ENCODE peak calls at places on chromosomes 12 and 14, in five cellular contexts. One of them, this sample, is unnamed.
A peak's percentile ranks its signal among the peaks of the same experiment; 100 is the strongest.

GRCh38 chr14:53285806-53286205 is 132.7 kb upstream of the DDHD1 start:
- DNase-seq in prostate gland: no peak
- DNase-seq in stomach: no peak
- DNase-seq in ovary: no peak
- DNase-seq in tibial nerve: no peak
- DNase-seq in this sample: no peak

GRCh38 chr12:112344220-112344619 is 38.0 kb downstream of the HECTD4 start:
- DNase-seq in prostate gland: no peak
- DNase-seq in stomach: no peak
- DNase-seq in ovary: no peak
- DNase-seq in tibial nerve: no peak
- DNase-seq in this sample: no peak

GRCh38 chr12:3672113-3672509 is 80.8 kb downstream of the CRACR2A start:
- DNase-seq in prostate gland: no peak
- DNase-seq in stomach: no peak
- DNase-seq in ovary: no peak
- DNase-seq in tibial nerve: no peak
- DNase-seq in this sample: no peak

GRCh38 chr12:10320643-10321042 is 13.0 kb downstream of the KLRD1 start:
- DNase-seq in prostate gland: no peak
- DNase-seq in stomach: no peak
- DNase-seq in ovary: no peak
- DNase-seq in tibial nerve: no peak
- DNase-seq in this sample: no peak

GRCh38 chr14:24816011-24816928 is 182.3 kb upstream of the GZMB start:
- DNase-seq in prostate gland: no peak
- DNase-seq in stomach: peak; percentile 47
- DNase-seq in ovary: no peak
- DNase-seq in tibial nerve: no peak
- DNase-seq in this sample: peak; percentile 37

GRCh38 chr14:98172243-98172778 is 1099.7 kb downstream of the BCL11B start:
- DNase-seq in prostate gland: no peak
- DNase-seq in stomach: no peak
- DNase-seq in ovary: no peak
- DNase-seq in tibial nerve: no peak
- DNase-seq in this sample: no peak

GRCh38 chr12:123070267-123071081 is 80.4 kb downstream of the PITPNM2 start:
- DNase-seq in prostate gland: no peak
- DNase-seq in stomach: no peak
- DNase-seq in ovary: no peak
- DNase-seq in tibial nerve: no peak
- DNase-seq in this sample: no peak

GRCh38 chr12:124812356-124812755 is 51.3 kb downstream of the SCARB1 start:
- DNase-seq in prostate gland: no peak
- DNase-seq in stomach: no peak
- DNase-seq in ovary: no peak
- DNase-seq in tibial nerve: no peak
- DNase-seq in this sample: no peak

GRCh38 chr14:90091393-90091792 is 29.6 kb downstream of the KCNK13 start:
- DNase-seq in prostate gland: no peak
- DNase-seq in stomach: no peak
- DNase-seq in ovary: no peak
- DNase-seq in tibial nerve: no peak
- DNase-seq in this sample: peak; percentile 20

GRCh38 chr12:19388131-19388549 is 51.2 kb upstream of the AEBP2 start:
- DNase-seq in prostate gland: no peak
- DNase-seq in stomach: no peak
- DNase-seq in ovary: no peak
- DNase-seq in tibial nerve: no peak
- DNase-seq in this sample: peak; percentile 39

GRCh38 chr14:36067428-36068187 is 108.9 kb downstream of the PTCSC3 start:
- DNase-seq in prostate gland: no peak
- DNase-seq in stomach: no peak
- DNase-seq in ovary: no peak
- DNase-seq in tibial nerve: no peak
- DNase-seq in this sample: no peak

DNA sequence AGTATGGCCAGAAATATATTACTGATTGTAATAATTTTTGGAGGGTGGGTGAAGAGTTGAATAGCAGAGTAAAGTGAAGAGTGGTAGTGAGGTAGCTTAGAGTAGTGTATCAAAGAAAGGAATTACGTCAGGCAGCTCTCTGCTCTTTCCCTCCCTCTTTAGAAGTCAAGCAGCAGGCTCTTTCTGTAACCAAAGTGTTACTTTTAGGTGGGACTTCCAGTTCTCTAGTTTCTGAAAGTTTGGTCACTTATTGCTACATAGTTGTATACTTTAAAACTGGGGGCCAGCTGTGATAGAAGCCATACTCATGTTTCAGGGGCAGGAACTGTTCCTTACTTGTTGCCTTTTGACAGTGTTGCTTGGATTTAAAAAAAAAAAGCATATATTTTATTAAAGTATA is 30.6 kb downstream of the ATF7IP start:
- DNase-seq in prostate gland: no peak
- DNase-seq in stomach: no peak
- DNase-seq in ovary: no peak
- DNase-seq in tibial nerve: no peak
- DNase-seq in this sample: peak; percentile 28
- TF ChIP-seq POLR2A in prostate gland: no peak
- TF ChIP-seq POLR2A in stomach: no peak
- TF ChIP-seq POLR2A in ovary: no peak
- TF ChIP-seq POLR2A in tibial nerve: no peak
- TF ChIP-seq POLR2A in this sample: no peak

DNA sequence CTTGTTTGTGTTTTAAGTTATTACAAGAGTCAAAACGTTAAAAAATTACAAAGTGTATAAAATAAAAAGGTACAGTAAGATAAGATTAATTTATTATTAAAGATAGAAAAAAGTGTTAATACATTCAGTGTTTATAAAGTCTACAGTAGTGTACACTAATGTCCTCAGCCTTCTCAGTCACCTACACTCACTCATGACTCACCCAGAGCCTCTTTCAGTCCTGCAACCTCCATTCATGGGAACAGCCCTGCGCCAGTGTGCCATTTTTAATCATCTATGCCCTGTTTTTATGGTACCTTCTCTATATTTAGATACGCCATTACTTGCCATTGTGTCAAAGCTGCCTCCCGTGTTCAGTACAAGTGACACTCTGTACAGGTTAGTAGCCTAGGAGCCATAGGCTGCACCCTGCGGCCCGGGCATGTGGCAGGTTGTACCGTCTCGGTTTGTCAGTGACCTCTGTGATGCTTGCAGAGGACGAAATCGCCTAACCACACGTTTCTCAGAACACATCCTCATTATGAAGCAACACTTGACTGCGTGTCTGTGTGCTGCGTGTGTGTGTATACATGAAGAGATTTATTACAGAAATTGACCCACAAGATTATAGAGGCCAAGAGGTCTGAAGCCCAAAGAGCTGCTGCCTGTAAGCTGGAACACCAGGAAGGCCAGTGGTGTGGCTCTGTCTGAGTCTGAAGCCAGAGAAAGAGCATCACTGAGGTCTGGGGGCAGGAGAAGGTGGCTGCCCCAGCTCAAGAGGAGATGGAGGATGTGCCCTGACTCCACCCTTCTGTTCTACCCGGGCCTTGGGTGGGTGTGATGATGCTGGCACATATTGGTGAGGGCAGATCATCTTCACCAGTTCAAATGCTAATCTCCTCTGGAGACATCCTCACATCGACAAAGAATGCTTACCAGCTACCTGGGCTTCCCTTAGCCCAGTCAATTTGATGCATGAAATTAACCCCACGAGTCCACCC is 116.6 kb upstream of the C14orf180 start:
- DNase-seq in prostate gland: no peak
- DNase-seq in stomach: no peak
- DNase-seq in ovary: peak; percentile 19
- DNase-seq in tibial nerve: no peak
- DNase-seq in this sample: no peak
- H3K27me3 ChIP-seq in prostate gland: peaks cover 2% of the 10 kb centered on the region
- H3K27me3 ChIP-seq in stomach: peaks cover 72% of the 10 kb centered on the region
- H3K27me3 ChIP-seq in ovary: no peaks in the 10 kb centered on the region
- H3K27me3 ChIP-seq in tibial nerve: peaks cover 44% of the 10 kb centered on the region
- H3K27me3 ChIP-seq in this sample: no peaks in the 10 kb centered on the region

GRCh38 chr12:56164345-56164729 is 6.2 kb downstream of the MYL6 start:
- DNase-seq in prostate gland: no peak
- DNase-seq in stomach: no peak
- DNase-seq in ovary: no peak
- DNase-seq in tibial nerve: no peak
- DNase-seq in this sample: no peak

GRCh38 chr12:56162468-56163290 is 4.5 kb downstream of the MYL6 start:
- DNase-seq in prostate gland: no peak
- DNase-seq in stomach: no peak
- DNase-seq in ovary: no peak
- DNase-seq in tibial nerve: no peak
- DNase-seq in this sample: no peak

GRCh38 chr12:56161677-56162351 is 3.7 kb downstream of the MYL6 start:
- DNase-seq in prostate gland: no peak
- DNase-seq in stomach: no peak
- DNase-seq in ovary: no peak
- DNase-seq in tibial nerve: no peak
- DNase-seq in this sample: no peak

GRCh38 chr12:56165369-56165768 is 7.2 kb downstream of the MYL6 start:
- DNase-seq in prostate gland: no peak
- DNase-seq in stomach: no peak
- DNase-seq in ovary: no peak
- DNase-seq in tibial nerve: no peak
- DNase-seq in this sample: no peak

GRCh38 chr12:56163533-56164344 is 5.6 kb downstream of the MYL6 start:
- DNase-seq in prostate gland: no peak
- DNase-seq in stomach: no peak
- DNase-seq in ovary: no peak
- DNase-seq in tibial nerve: no peak
- DNase-seq in this sample: no peak
- TF ChIP-seq POLR2A in prostate gland: no peak
- TF ChIP-seq POLR2A in stomach: no peak
- TF ChIP-seq POLR2A in ovary: no peak
- TF ChIP-seq POLR2A in tibial nerve: no peak
- TF ChIP-seq POLR2A in this sample: peak; percentile 43

DNA sequence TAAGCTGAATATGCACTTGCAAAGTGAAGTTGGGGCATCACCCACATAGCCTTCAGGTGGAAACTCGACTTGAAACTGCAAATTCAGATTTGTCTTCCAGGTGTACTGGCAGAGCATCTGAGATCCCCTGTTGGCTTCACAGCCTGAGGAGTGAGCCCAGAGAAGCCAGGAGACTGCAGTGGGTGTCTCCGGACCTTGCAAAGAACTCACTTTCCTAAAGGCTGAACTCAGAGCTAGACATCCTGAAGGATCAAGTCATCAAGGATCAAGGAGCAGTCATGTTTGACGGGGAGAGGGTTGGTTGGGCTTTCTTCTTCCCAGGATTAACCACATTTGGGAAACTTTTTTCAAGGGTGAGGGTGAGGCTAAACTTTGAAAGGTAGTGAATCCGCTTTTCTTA is 9.1 kb upstream of the HOXC13 start:
- DNase-seq in prostate gland: no peak
- DNase-seq in stomach: no peak
- DNase-seq in ovary: no peak
- DNase-seq in tibial nerve: no peak
- DNase-seq in this sample: no peak
- H3K27me3 ChIP-seq in prostate gland: peaks cover 43% of the 10 kb centered on the region
- H3K27me3 ChIP-seq in stomach: peaks cover 100% of the 10 kb centered on the region
- H3K27me3 ChIP-seq in ovary: peaks cover 13% of the 10 kb centered on the region
- H3K27me3 ChIP-seq in tibial nerve: peaks cover 100% of the 10 kb centered on the region
- H3K27me3 ChIP-seq in this sample: peaks cover 85% of the 10 kb centered on the region

GRCh38 chr12:6234906-6235305 is 34.7 kb downstream of the CD9 start:
- DNase-seq in prostate gland: no peak
- DNase-seq in stomach: no peak
- DNase-seq in ovary: no peak
- DNase-seq in tibial nerve: no peak
- DNase-seq in this sample: no peak

GRCh38 chr12:6234214-6234613 is 34.0 kb downstream of the CD9 start:
- DNase-seq in prostate gland: no peak
- DNase-seq in stomach: no peak
- DNase-seq in ovary: no peak
- DNase-seq in tibial nerve: no peak
- DNase-seq in this sample: peak; percentile 61

GRCh38 chr12:6231359-6232268 is 31.4 kb downstream of the CD9 start:
- DNase-seq in prostate gland: no peak
- DNase-seq in stomach: no peak
- DNase-seq in ovary: no peak
- DNase-seq in tibial nerve: no peak
- DNase-seq in this sample: no peak

GRCh38 chr12:6235499-6235898 is 35.3 kb downstream of the CD9 start:
- DNase-seq in prostate gland: peak; percentile 94
- DNase-seq in stomach: peak; percentile 50
- DNase-seq in ovary: no peak
- DNase-seq in tibial nerve: no peak
- DNase-seq in this sample: no peak

DNA sequence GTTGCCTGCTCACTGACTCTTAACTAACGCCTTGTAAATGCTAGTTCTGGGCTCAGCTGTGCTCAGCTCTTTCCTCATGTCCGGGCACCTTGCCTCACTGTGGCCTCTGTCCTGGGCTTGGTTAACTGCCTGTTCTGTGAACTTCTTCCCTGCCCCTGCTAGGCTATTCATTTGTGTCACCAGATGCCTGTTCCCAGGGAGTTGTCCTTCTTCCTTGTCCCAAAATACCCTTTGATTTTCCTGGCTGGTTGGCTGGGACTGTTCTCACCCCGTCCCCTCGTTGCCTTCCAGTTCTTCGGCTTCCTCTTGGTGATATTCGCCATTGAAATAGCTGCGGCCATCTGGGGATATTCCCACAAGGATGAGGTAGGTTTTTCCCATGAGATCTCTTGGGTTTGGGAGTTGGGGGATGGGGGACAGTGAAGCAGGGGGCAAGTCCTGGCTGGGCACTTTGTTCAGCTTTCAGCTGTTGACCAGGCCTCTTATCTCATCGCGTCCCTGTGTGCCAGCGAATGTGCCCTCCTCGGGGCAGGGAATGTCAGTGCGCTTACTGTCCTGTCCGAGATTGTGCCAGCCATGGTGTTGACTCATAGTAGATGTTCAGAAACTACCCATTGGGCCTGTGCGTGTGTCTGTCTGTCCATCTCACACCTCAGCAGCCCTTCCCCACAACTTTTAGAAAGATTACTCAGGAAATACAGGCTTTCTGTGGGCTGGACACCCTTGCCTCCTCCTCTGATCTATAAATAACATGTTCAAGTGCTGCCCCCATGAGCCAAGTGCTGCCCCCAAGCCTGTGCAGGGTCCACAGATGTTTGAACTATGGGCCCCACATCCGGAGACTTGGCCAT is 33.1 kb downstream of the CD9 start:
- DNase-seq in prostate gland: no peak
- DNase-seq in stomach: no peak
- DNase-seq in ovary: no peak
- DNase-seq in tibial nerve: no peak
- DNase-seq in this sample: no peak
- TF ChIP-seq POLR2A in prostate gland: no peak
- TF ChIP-seq POLR2A in stomach: no peak
- TF ChIP-seq POLR2A in ovary: no peak
- TF ChIP-seq POLR2A in tibial nerve: peak; percentile 8
- TF ChIP-seq POLR2A in this sample: no peak